ENCODE peak calls at places on chromosomes 4 and X, in six cellular contexts. A is stimulated activated CD4-positive, alpha-beta T cell treated with anti-CD3 and anti-CD28 coated beads, Interleukin-4, amount 100 ng/mL, for 24 hours; C is brain pericyte; R is AML-193; F is M059J; M is AG08395. K is an unnamed sample.
A peak's percentile ranks its signal among the peaks of the same experiment; 100 is the strongest.

GRCh38 chr4:40564815-40565505 is 64.7 kb downstream of the RBM47 start:
- DNase-seq in C (no peak), R (no peak), M (no peak), A (no peak), F (peak; percentile 63), K (no peak)

GRCh38 chr4:54152846-54153600 is 53.1 kb downstream of the GSX2 start:
- DNase-seq in F (peak; percentile 84), M (peak; percentile 70), R (no peak), A (no peak), C (no peak), K (no peak)

GRCh38 chr4:107564326-107564725 is 155.7 kb downstream of the PAPSS1 start:
- DNase-seq in M (peak; percentile 30), C (no peak), F (peak; percentile 7), R (no peak), A (no peak), K (no peak)

GRCh38 chr4:26235500-26235899 is 85.3 kb upstream of the RBPJ start:
- DNase-seq in A (no peak), R (no peak), F (peak; percentile 87), M (peak; percentile 73), C (no peak), K (no peak)

GRCh38 chr4:141415651-141416050 is 195.0 kb downstream of the ZNF330 start:
- DNase-seq in A (no peak), M (no peak), R (no peak), F (no peak), C (no peak), K (no peak)

GRCh38 chr4:176156656-176157055 is 38.7 kb downstream of the SPATA4 start:
- DNase-seq in F (peak; percentile 99), A (no peak), C (no peak), R (no peak), M (peak; percentile 61), K (no peak)

GRCh38 chr4:17924189-17924588 is 97.4 kb downstream of the LCORL start:
- DNase-seq in A (no peak), F (no peak), R (no peak), C (no peak), M (no peak), K (no peak)

GRCh38 chr4:7754565-7755262 is 184.9 kb downstream of the AFAP1 start:
- DNase-seq in M (no peak), A (no peak), F (no peak), R (no peak), C (no peak), K (no peak)

GRCh38 chrX:3950373-3950772 is 236.9 kb upstream of the PRKX start:
- DNase-seq in R (no peak), A (no peak), C (no peak), F (no peak), M (no peak), K (no peak)

GRCh38 chrX:49257846-49258748 is 6.4 kb downstream of the FOXP3 start:
- DNase-seq in C (no peak), R (no peak), M (no peak), A (no peak), F (no peak), K (no peak)

GRCh38 chr4:70183168-70183939 is 12.2 kb upstream of the ODAM start:
- DNase-seq in C (peak; percentile 3), M (no peak), R (peak; percentile 56), F (peak; percentile 15), A (peak; percentile 5), K (peak; percentile 42)

GRCh38 chr4:2085496-2085901 is 26.4 kb downstream of the NAT8L start:
- DNase-seq in F (no peak), R (no peak), C (no peak), A (no peak), M (no peak), K (no peak)